ENCODE peak calls at places on chromosomes 13 and 19, in nine cellular contexts. C is CD8-positive, alpha-beta memory T cell; L is IMR-90; O is psoas muscle; U is PC-9; G is fibroblast of lung; B is lower lobe of right lung; K is hepatocyte; N is stomach. A is an unnamed sample. For H3K4me1, the result is how much of the 10 kb centered on the place peaks cover.

GRCh38 chr19:49814010-49814409 is 918 bp upstream of the FUZ start:
- DNase-seq in U (no peak), O (no peak), C (no peak), N (no peak), G (no peak), K (no peak), B (no peak), L (no peak), A (no peak)

GRCh38 chr13:99314640-99315176 is 7.5 kb upstream of the GPR183 start:
- DNase-seq in U (no peak), C (peak), L (peak), B (no peak), N (no peak), G (peak), O (no peak), K (no peak), A (no peak)

GRCh38 chr13:50080158-50080855 is 65.1 kb downstream of the KCNRG start:
- DNase-seq in C (peak), B (no peak), L (peak), N (no peak), U (no peak), K (peak), O (no peak), G (peak), A (peak)

GRCh38 chr19:48568345-48568886 is 16.4 kb downstream of the SULT2B1 start:
- DNase-seq in O (peak), G (peak), U (peak), C (no peak), L (peak), B (peak), N (peak), K (peak), A (peak)

GRCh38 chr19:7953060-7953459 is 9.6 kb upstream of the TIMM44 start:
- DNase-seq in N (no peak), K (no peak), U (no peak), B (no peak), L (peak), O (no peak), G (peak), C (no peak), A (no peak)

GRCh38 chr19:22545751-22546150 is 88.4 kb upstream of the ZNF492 start:
- DNase-seq in L (no peak), O (no peak), U (no peak), G (peak), C (no peak), B (no peak), N (no peak), K (no peak), A (no peak)

GRCh38 chr13:23985846-23986245 is 88.5 kb upstream of the C1QTNF9B start:
- DNase-seq in O (no peak), N (no peak), K (no peak), B (no peak), U (no peak), C (no peak), G (no peak), L (no peak), A (no peak)

GRCh38 chr19:41903161-41903953 is 20.4 kb downstream of the ARHGEF1 start:
- DNase-seq in G (no peak), N (no peak), C (no peak), K (no peak), O (no peak), L (no peak), U (no peak), B (no peak), A (no peak)

GRCh38 chr19:10467104-10467706 is 36.0 kb downstream of the KEAP1 start:
- DNase-seq in O (no peak), C (no peak), L (no peak), G (no peak), B (no peak), N (no peak), K (no peak), U (no peak), A (no peak)

GRCh38 chr13:42000836-42001235 is 39.9 kb upstream of the VWA8 start:
- DNase-seq in N (no peak), L (no peak), G (peak), U (no peak), K (no peak), C (no peak), O (no peak), B (no peak), A (no peak)

GRCh38 chr19:7482584-7483439 is 6.0 kb downstream of the PEX11G start:
- DNase-seq in G (no peak), O (peak), C (no peak), N (no peak), U (peak), L (no peak), B (peak), K (peak), A (no peak)

GRCh38 chr19:13718733-13719132 is 45.6 kb upstream of the MRI1 start:
- DNase-seq in L (peak), C (no peak), K (peak), B (no peak), O (no peak), N (no peak), U (peak), G (peak), A (no peak)

GRCh38 chr19:7605490-7606222 is 10.0 kb downstream of the CAMSAP3 start:
- DNase-seq in N (no peak), K (no peak), U (peak), B (no peak), G (no peak), L (no peak), C (no peak), O (no peak), A (peak)

GRCh38 chr13:103671547-103671946 is 605.3 kb upstream of the SLC10A2 start:
- DNase-seq in N (no peak), O (no peak), B (no peak), U (no peak), K (peak), G (no peak), L (no peak), C (no peak), A (no peak)

GRCh38 chr13:83515267-83515666 is 367.0 kb downstream of the SLITRK1 start:
- DNase-seq in K (no peak), L (peak), O (no peak), C (no peak), G (peak), N (no peak), B (no peak), U (no peak), A (no peak)

GRCh38 chr19:41373993-41374392 is 2.3 kb upstream of the TMEM91 start:
- DNase-seq in U (no peak), O (peak), N (peak), G (peak), B (peak), K (peak), L (peak), C (no peak), A (peak)

GRCh38 chr19:9323919-9324583 is at the start of gene ZNF559:
- DNase-seq in K (peak), N (peak), C (peak), L (peak), O (peak), B (peak), G (peak), U (peak), A (peak)

GRCh38 chr19:39024875-39025641 is 7.3 kb downstream of the FBXO27 start:
- DNase-seq in O (no peak), K (no peak), B (no peak), U (no peak), N (no peak), G (no peak), L (no peak), C (no peak), A (no peak)

GRCh38 chr13:43156916-43157315 is 133.5 kb downstream of the DNAJC15 start:
- DNase-seq in K (no peak), G (peak), L (no peak), B (no peak), O (no peak), C (no peak), U (no peak), N (no peak), A (no peak)

GRCh38 chr13:109740121-109740520 is 46.3 kb downstream of the IRS2 start:
- DNase-seq in N (no peak), U (no peak), G (no peak), K (no peak), L (no peak), C (no peak), B (no peak), O (no peak), A (peak)

GRCh38 chr13:114065141-114065925 is 67.1 kb downstream of the RASA3 start:
- DNase-seq in C (peak), K (peak), O (peak), L (peak), G (peak), B (peak), N (peak), U (peak), A (peak)

GRCh38 chr19:2477732-2478191 is 1.8 kb downstream of the GADD45B start:
- DNase-seq in C (peak), G (peak), L (peak), N (no peak), K (peak), B (peak), U (peak), O (no peak), A (peak)

GRCh38 chr13:94667190-94667589 is 45.2 kb downstream of the SOX21 start:
- DNase-seq in N (no peak), C (no peak), B (no peak), U (no peak), L (no peak), K (no peak), O (no peak), G (no peak), A (no peak)

GRCh38 chr19:17394891-17395415 is 957 bp upstream of the CCDC194 start:
- DNase-seq in C (no peak), O (peak), L (peak), B (peak), K (no peak), G (peak), N (peak), U (no peak), A (no peak)

GRCh38 chr13:51158365-51158764 is 47.3 kb upstream of the C13orf42 start:
- DNase-seq in C (no peak), B (no peak), K (no peak), L (no peak), G (no peak), N (no peak), O (no peak), U (no peak), A (no peak)

GRCh38 chr13:44697058-44697457 is 120.9 kb upstream of the TSC22D1 start:
- DNase-seq in N (no peak), K (no peak), L (no peak), C (no peak), U (no peak), O (no peak), G (no peak), B (no peak), A (no peak)

GRCh38 chr19:10173527-10173926 is 21.2 kb downstream of the DNMT1 start:
- DNase-seq in G (peak), C (no peak), L (peak), O (no peak), B (no peak), K (no peak), N (no peak), U (peak), A (peak)

GRCh38 chr13:82364525-82364924 is 1517.7 kb downstream of the SLITRK1 start:
- DNase-seq in B (no peak), N (no peak), L (no peak), U (no peak), K (no peak), O (no peak), C (no peak), G (no peak), A (no peak)

GRCh38 chr13:101611491-101612475 is 159.3 kb downstream of the ITGBL1 start:
- DNase-seq in K (no peak), U (no peak), N (no peak), B (no peak), O (no peak), L (peak), C (no peak), G (peak), A (no peak)

GRCh38 chr13:59531571-59532091 is 632.1 kb downstream of the DIAPH3 start:
- DNase-seq in B (peak), G (peak), N (peak), O (peak), C (no peak), U (no peak), K (peak), L (peak), A (peak)

GRCh38 chr19:35779033-35779432 is 3.7 kb downstream of the ARHGAP33 start:
- DNase-seq in C (no peak), G (no peak), O (no peak), U (no peak), K (no peak), L (no peak), N (no peak), B (no peak), A (no peak)

GRCh38 chr19:50890422-50891252 is 17.4 kb downstream of the KLK2 start:
- DNase-seq in U (no peak), O (no peak), L (peak), N (no peak), C (no peak), B (no peak), K (no peak), G (peak), A (no peak)

GRCh38 chr19:7010722-7011593 is 10.3 kb downstream of the MBD3L2B start:
- DNase-seq in C (no peak), U (no peak), N (no peak), K (no peak), B (no peak), G (no peak), L (no peak), O (no peak), A (no peak)

GRCh38 chr13:58495668-58496067 is 864.1 kb downstream of the PCDH17 start:
- DNase-seq in K (no peak), C (no peak), U (no peak), L (no peak), G (peak), N (no peak), B (no peak), O (no peak), A (no peak)

GRCh38 chr19:33085570-33086128 is 4.7 kb downstream of the GPATCH1 start:
- DNase-seq in K (no peak), O (no peak), C (no peak), N (no peak), U (no peak), B (no peak), L (no peak), G (no peak), A (no peak)

GRCh38 chr19:33080761-33081681 is at the start of gene GPATCH1:
- DNase-seq in L (peak), C (peak), U (peak), K (peak), N (peak), O (peak), G (peak), B (peak), A (peak)

GRCh38 chr19:33090179-33090578 is 9.2 kb downstream of the GPATCH1 start:
- DNase-seq in N (no peak), U (no peak), L (no peak), C (no peak), K (no peak), G (no peak), B (no peak), O (no peak), A (no peak)

GRCh38 chr19:33089061-33089460 is 8.1 kb downstream of the GPATCH1 start:
- DNase-seq in N (no peak), L (no peak), K (no peak), G (no peak), O (no peak), U (no peak), C (no peak), B (no peak), A (no peak)

GRCh38 chr19:33086955-33087354 is 6.0 kb downstream of the GPATCH1 start:
- DNase-seq in G (no peak), L (no peak), K (no peak), N (no peak), O (no peak), B (no peak), C (no peak), U (no peak), A (no peak)
- H3K4me1 ChIP-seq in G (under half), L (under half), K (under half), N (under half), O (under half), B (under half), C (under half), U (under half), A (under half)

DNA sequence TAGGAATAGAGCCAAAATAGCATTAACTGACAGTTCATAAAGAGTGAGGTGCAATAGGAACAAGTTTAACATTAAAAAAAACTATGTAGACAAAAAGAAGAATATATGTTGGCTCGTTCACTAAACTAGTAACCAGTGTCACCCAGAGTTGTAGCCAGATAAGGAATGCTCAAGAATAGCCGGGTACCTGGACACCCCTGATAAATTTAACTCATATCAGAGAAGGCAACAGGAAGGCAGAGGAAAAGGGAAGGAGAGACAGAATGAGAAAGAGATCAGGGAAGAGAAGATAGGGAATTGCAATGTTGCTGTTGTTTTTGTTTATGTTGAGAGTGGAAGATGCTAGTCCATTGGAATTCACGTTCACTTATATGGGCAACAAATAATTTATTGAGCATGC is 31.6 kb upstream of the KATNAL1 start:
- DNase-seq in O (no peak), L (no peak), K (no peak), B (no peak), C (no peak), U (no peak), N (no peak), G (no peak), A (no peak)
- H3K27ac ChIP-seq in O (no peak), L (no peak), K (no peak), B (no peak), C (no peak), U (no peak), N (no peak), G (no peak), A (no peak)

GRCh38 chr19:45881909-45882528 is 3.9 kb downstream of the IRF2BP1 start:
- DNase-seq in G (no peak), U (no peak), K (peak), C (no peak), N (peak), B (no peak), O (no peak), L (no peak), A (no peak)
- H3K4me3 ChIP-seq in G (no peak), U (no peak), K (no peak), C (no peak), N (peak), B (peak), O (peak), L (no peak), A (no peak)

GRCh38 chr13:47233734-47234133 is 336.9 kb upstream of the HTR2A start:
- DNase-seq in G (no peak), K (no peak), B (no peak), N (no peak), O (no peak), C (no peak), U (no peak), L (no peak), A (no peak)
- H3K4me1 ChIP-seq in G (under half), K (under half), B (under half), N (under half), O (under half), C (under half), U (under half), L (under half), A (under half)

GRCh38 chr19:20776083-20777076 is at the start of gene ZNF66:
- DNase-seq in N (peak), L (peak), G (peak), O (peak), K (peak), B (peak), C (peak), U (peak), A (peak)
- H3K27ac ChIP-seq in N (peak), L (peak), G (peak), O (no peak), K (peak), B (peak), C (peak), U (no peak), A (no peak)

DNA sequence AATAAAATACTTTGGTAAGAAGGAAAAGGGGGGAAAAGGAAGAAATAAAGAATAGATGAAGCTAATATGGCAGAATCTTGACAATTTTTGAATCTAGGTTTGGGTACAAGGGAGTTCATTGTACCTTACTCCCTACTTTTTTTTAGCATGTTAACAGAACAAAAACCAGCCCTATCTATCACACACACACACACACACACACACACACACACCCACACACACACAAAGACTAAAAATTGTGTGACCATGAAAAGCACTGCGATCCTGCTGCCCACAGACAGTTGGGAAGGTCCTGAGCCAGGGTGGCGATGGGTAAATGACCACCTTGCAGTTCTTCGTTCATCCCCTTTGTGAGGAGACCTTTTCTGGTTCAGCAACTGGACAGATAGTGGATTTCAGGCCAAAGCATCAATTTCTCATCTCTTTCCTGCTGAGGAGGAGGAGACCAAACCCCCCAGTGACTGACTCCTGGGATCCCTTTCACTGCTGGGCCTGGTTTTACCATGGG is 91.8 kb downstream of the SIPA1L3 start:
- DNase-seq in B (no peak), G (no peak), U (no peak), K (no peak), C (no peak), L (no peak), N (no peak), O (no peak), A (no peak)
- H3K4me3 ChIP-seq in B (no peak), G (no peak), U (no peak), K (no peak), C (no peak), L (no peak), N (no peak), O (no peak), A (no peak)

GRCh38 chr13:113005997-113006396 is 37.0 kb downstream of the MCF2L start:
- DNase-seq in C (no peak), L (no peak), K (no peak), O (no peak), U (no peak), N (no peak), G (no peak), B (no peak), A (no peak)
- H3K4me1 ChIP-seq in C (under half), L (under half), K (under half), O (under half), U (under half), N (under half), G (under half), B (under half), A (under half)

GRCh38 chr19:55658846-55659459 is 4.1 kb downstream of the U2AF2 start:
- DNase-seq in G (no peak), L (no peak), B (no peak), C (no peak), K (no peak), U (no peak), N (no peak), O (no peak), A (no peak)
- H3K27ac ChIP-seq in G (no peak), L (no peak), B (no peak), C (no peak), K (no peak), U (no peak), N (no peak), O (peak), A (no peak)

GRCh38 chr13:28177877-28178276 is 39.5 kb downstream of the PAN3 start:
- DNase-seq in L (no peak), O (no peak), K (no peak), B (no peak), G (no peak), U (no peak), C (no peak), N (no peak), A (no peak)

GRCh38 chr13:28177327-28177726 is 39.0 kb downstream of the PAN3 start:
- DNase-seq in O (no peak), U (peak), C (no peak), N (no peak), G (no peak), K (no peak), B (no peak), L (no peak), A (no peak)

GRCh38 chr13:28171266-28171665 is 32.9 kb downstream of the PAN3 start:
- DNase-seq in N (no peak), L (no peak), G (no peak), K (no peak), C (no peak), U (no peak), B (no peak), O (no peak), A (no peak)

DNA sequence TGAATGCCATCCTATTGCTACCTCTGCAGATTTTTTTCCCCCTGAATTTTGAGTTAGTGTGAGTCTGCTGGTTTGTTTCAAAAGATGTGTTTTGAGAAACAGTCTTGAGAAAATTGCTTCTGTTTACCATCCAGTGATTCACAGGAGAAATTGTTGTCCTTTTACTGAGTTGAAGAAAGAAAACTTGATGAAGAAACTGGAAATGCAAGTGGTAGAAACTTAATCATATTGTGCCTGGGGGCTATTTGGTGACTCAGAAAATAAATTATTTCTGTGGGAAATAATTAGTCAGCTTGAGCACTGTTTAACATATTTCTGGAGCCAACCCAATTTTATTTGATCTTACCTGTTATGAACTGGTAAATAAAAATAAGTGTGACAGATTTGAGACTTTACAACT is 35.4 kb downstream of the PAN3 start:
- DNase-seq in N (no peak), U (peak), K (no peak), C (no peak), G (no peak), B (no peak), L (no peak), O (no peak), A (no peak)
- H3K4me3 ChIP-seq in N (no peak), U (no peak), K (no peak), C (no peak), G (no peak), B (no peak), L (no peak), O (no peak), A (no peak)

A was measured in SJSA1.